ENCODE peak calls at places on chromosomes 12 and 14, in seven cellular contexts. One of them, this sample, is unnamed.

GRCh38 chr12:132559652-132560420 is 50.5 kb downstream of the LRCOL1 start:
- DNase-seq in naive thymus-derived CD4-positive, alpha-beta T cell: peak; percentile 24
- DNase-seq in skeletal muscle cell: no peak
- DNase-seq in EH: peak; percentile 60
- DNase-seq in AG04450: no peak
- DNase-seq in activated T-cell treated with anti-CD3 and anti-CD28 coated beads, Interleukin-2, amount 50 U/mL, for 72 hours: peak; percentile 53
- DNase-seq in GM12865: peak; percentile 64
- DNase-seq in this sample: no peak

GRCh38 chr12:78970041-78970440 is 105.5 kb downstream of the SYT1 start:
- DNase-seq in EH: no peak
- DNase-seq in activated T-cell treated with anti-CD3 and anti-CD28 coated beads, Interleukin-2, amount 50 U/mL, for 72 hours: no peak
- DNase-seq in GM12865: no peak
- DNase-seq in naive thymus-derived CD4-positive, alpha-beta T cell: no peak
- DNase-seq in AG04450: no peak
- DNase-seq in skeletal muscle cell: no peak
- DNase-seq in this sample: no peak

GRCh38 chr14:99879401-99880295 is 86.4 kb downstream of the EML1 start:
- DNase-seq in AG04450: peak; percentile 48
- DNase-seq in EH: peak; percentile 90
- DNase-seq in activated T-cell treated with anti-CD3 and anti-CD28 coated beads, Interleukin-2, amount 50 U/mL, for 72 hours: no peak
- DNase-seq in skeletal muscle cell: peak; percentile 56
- DNase-seq in naive thymus-derived CD4-positive, alpha-beta T cell: no peak
- DNase-seq in GM12865: no peak
- DNase-seq in this sample: no peak

GRCh38 chr12:89621511-89621910 is 87.1 kb downstream of the ATP2B1 start:
- DNase-seq in AG04450: no peak
- DNase-seq in naive thymus-derived CD4-positive, alpha-beta T cell: no peak
- DNase-seq in EH: no peak
- DNase-seq in activated T-cell treated with anti-CD3 and anti-CD28 coated beads, Interleukin-2, amount 50 U/mL, for 72 hours: no peak
- DNase-seq in GM12865: no peak
- DNase-seq in skeletal muscle cell: no peak
- DNase-seq in this sample: no peak

GRCh38 chr12:93524386-93525133 is 47.9 kb upstream of the SOCS2 start:
- DNase-seq in EH: no peak
- DNase-seq in skeletal muscle cell: no peak
- DNase-seq in AG04450: no peak
- DNase-seq in naive thymus-derived CD4-positive, alpha-beta T cell: no peak
- DNase-seq in activated T-cell treated with anti-CD3 and anti-CD28 coated beads, Interleukin-2, amount 50 U/mL, for 72 hours: no peak
- DNase-seq in GM12865: no peak
- DNase-seq in this sample: no peak

GRCh38 chr12:132064641-132065040 is 79.5 kb downstream of the DDX51 start:
- DNase-seq in AG04450: no peak
- DNase-seq in skeletal muscle cell: no peak
- DNase-seq in activated T-cell treated with anti-CD3 and anti-CD28 coated beads, Interleukin-2, amount 50 U/mL, for 72 hours: no peak
- DNase-seq in GM12865: no peak
- DNase-seq in naive thymus-derived CD4-positive, alpha-beta T cell: no peak
- DNase-seq in EH: no peak
- DNase-seq in this sample: no peak

GRCh38 chr14:68544150-68544892 is 248.5 kb downstream of the ZFP36L1 start:
- DNase-seq in skeletal muscle cell: peak; percentile 98
- DNase-seq in AG04450: peak; percentile 97
- DNase-seq in activated T-cell treated with anti-CD3 and anti-CD28 coated beads, Interleukin-2, amount 50 U/mL, for 72 hours: no peak
- DNase-seq in EH: peak; percentile 99
- DNase-seq in GM12865: no peak
- DNase-seq in naive thymus-derived CD4-positive, alpha-beta T cell: no peak
- DNase-seq in this sample: peak; percentile 99

GRCh38 chr14:93884950-93885349 is 42.2 kb upstream of the FAM181A start:
- DNase-seq in GM12865: no peak
- DNase-seq in AG04450: no peak
- DNase-seq in naive thymus-derived CD4-positive, alpha-beta T cell: no peak
- DNase-seq in skeletal muscle cell: no peak
- DNase-seq in activated T-cell treated with anti-CD3 and anti-CD28 coated beads, Interleukin-2, amount 50 U/mL, for 72 hours: no peak
- DNase-seq in EH: no peak
- DNase-seq in this sample: no peak

GRCh38 chr12:82910246-82910893 is 223.7 kb downstream of the TMTC2 start:
- DNase-seq in naive thymus-derived CD4-positive, alpha-beta T cell: no peak
- DNase-seq in AG04450: no peak
- DNase-seq in GM12865: no peak
- DNase-seq in activated T-cell treated with anti-CD3 and anti-CD28 coated beads, Interleukin-2, amount 50 U/mL, for 72 hours: no peak
- DNase-seq in skeletal muscle cell: no peak
- DNase-seq in EH: no peak
- DNase-seq in this sample: no peak

GRCh38 chr12:101527682-101528081 is 52.5 kb downstream of the SPIC start:
- DNase-seq in naive thymus-derived CD4-positive, alpha-beta T cell: no peak
- DNase-seq in activated T-cell treated with anti-CD3 and anti-CD28 coated beads, Interleukin-2, amount 50 U/mL, for 72 hours: no peak
- DNase-seq in AG04450: no peak
- DNase-seq in GM12865: no peak
- DNase-seq in skeletal muscle cell: no peak
- DNase-seq in EH: no peak
- DNase-seq in this sample: no peak